ENCODE peak calls at places on chromosomes 16 and 17, in eight cellular contexts. One of them, this sample, is unnamed.
A peak's percentile ranks its signal among the peaks of the same experiment; 100 is the strongest.

GRCh38 chr17:75864448-75864871 is 9.3 kb upstream of the WBP2 start:
- DNase-seq in NCI-H1105 treated with DMSO at 0.1 percent for 48 hours: no peak
- DNase-seq in substantia nigra: no peak
- DNase-seq in Calu3: no peak
- DNase-seq in iPS-NIHi11: no peak
- DNase-seq in astrocyte: peak; percentile 49
- DNase-seq in non-pigmented ciliary epithelial cell: no peak
- DNase-seq in iPS DF 6.9: no peak
- DNase-seq in this sample: peak; percentile 69

GRCh38 chr17:61387011-61387410 is 12.6 kb upstream of the TBX2 start:
- DNase-seq in iPS DF 6.9: no peak
- DNase-seq in non-pigmented ciliary epithelial cell: no peak
- DNase-seq in iPS-NIHi11: no peak
- DNase-seq in Calu3: no peak
- DNase-seq in astrocyte: no peak
- DNase-seq in NCI-H1105 treated with DMSO at 0.1 percent for 48 hours: no peak
- DNase-seq in substantia nigra: no peak
- DNase-seq in this sample: no peak

GRCh38 chr16:1469693-1470201 is 5.1 kb downstream of the CLCN7 start:
- DNase-seq in Calu3: no peak
- DNase-seq in astrocyte: no peak
- DNase-seq in iPS-NIHi11: no peak
- DNase-seq in non-pigmented ciliary epithelial cell: no peak
- DNase-seq in iPS DF 6.9: no peak
- DNase-seq in NCI-H1105 treated with DMSO at 0.1 percent for 48 hours: no peak
- DNase-seq in substantia nigra: no peak
- DNase-seq in this sample: no peak

GRCh38 chr16:80527297-80527696 is 13.5 kb upstream of the DYNLRB2 start:
- DNase-seq in iPS-NIHi11: peak; percentile 62
- DNase-seq in NCI-H1105 treated with DMSO at 0.1 percent for 48 hours: no peak
- DNase-seq in substantia nigra: no peak
- DNase-seq in Calu3: peak; percentile 26
- DNase-seq in astrocyte: peak; percentile 4
- DNase-seq in non-pigmented ciliary epithelial cell: no peak
- DNase-seq in iPS DF 6.9: peak; percentile 45
- DNase-seq in this sample: no peak

GRCh38 chr16:49588729-49589384 is 215.3 kb downstream of the C16orf78 start:
- DNase-seq in Calu3: no peak
- DNase-seq in iPS DF 6.9: no peak
- DNase-seq in substantia nigra: no peak
- DNase-seq in NCI-H1105 treated with DMSO at 0.1 percent for 48 hours: no peak
- DNase-seq in non-pigmented ciliary epithelial cell: no peak
- DNase-seq in iPS-NIHi11: peak; percentile 46
- DNase-seq in astrocyte: peak; percentile 51
- DNase-seq in this sample: no peak

GRCh38 chr17:30290696-30291570 is 811 bp downstream of the BLMH start:
- DNase-seq in iPS DF 6.9: no peak
- DNase-seq in substantia nigra: no peak
- DNase-seq in astrocyte: no peak
- DNase-seq in non-pigmented ciliary epithelial cell: no peak
- DNase-seq in Calu3: peak; percentile 52
- DNase-seq in NCI-H1105 treated with DMSO at 0.1 percent for 48 hours: peak; percentile 51
- DNase-seq in iPS-NIHi11: peak; percentile 75
- DNase-seq in this sample: peak; percentile 23

GRCh38 chr16:84050316-84050715 is 7.7 kb upstream of the SLC38A8 start:
- DNase-seq in substantia nigra: no peak
- DNase-seq in iPS DF 6.9: no peak
- DNase-seq in iPS-NIHi11: no peak
- DNase-seq in astrocyte: no peak
- DNase-seq in non-pigmented ciliary epithelial cell: no peak
- DNase-seq in NCI-H1105 treated with DMSO at 0.1 percent for 48 hours: no peak
- DNase-seq in Calu3: no peak
- DNase-seq in this sample: no peak

GRCh38 chr16:1003551-1004347 is 22.2 kb downstream of the SOX8 start:
- DNase-seq in iPS-NIHi11: no peak
- DNase-seq in non-pigmented ciliary epithelial cell: no peak
- DNase-seq in Calu3: no peak
- DNase-seq in substantia nigra: no peak
- DNase-seq in iPS DF 6.9: no peak
- DNase-seq in NCI-H1105 treated with DMSO at 0.1 percent for 48 hours: no peak
- DNase-seq in astrocyte: peak; percentile 23
- DNase-seq in this sample: no peak

GRCh38 chr17:2064511-2064910 is 9.6 kb downstream of the HIC1 start:
- DNase-seq in iPS DF 6.9: no peak
- DNase-seq in NCI-H1105 treated with DMSO at 0.1 percent for 48 hours: no peak
- DNase-seq in Calu3: no peak
- DNase-seq in substantia nigra: no peak
- DNase-seq in iPS-NIHi11: no peak
- DNase-seq in non-pigmented ciliary epithelial cell: no peak
- DNase-seq in astrocyte: no peak
- DNase-seq in this sample: no peak

GRCh38 chr17:64334851-64335250 is 55.8 kb downstream of the PECAM1 start:
- DNase-seq in iPS-NIHi11: no peak
- DNase-seq in astrocyte: no peak
- DNase-seq in substantia nigra: no peak
- DNase-seq in iPS DF 6.9: no peak
- DNase-seq in non-pigmented ciliary epithelial cell: no peak
- DNase-seq in Calu3: no peak
- DNase-seq in NCI-H1105 treated with DMSO at 0.1 percent for 48 hours: no peak
- DNase-seq in this sample: no peak

GRCh38 chr17:40176409-40177110 is 710 bp upstream of the RAPGEFL1 start:
- DNase-seq in substantia nigra: no peak
- DNase-seq in Calu3: peak; percentile 94
- DNase-seq in non-pigmented ciliary epithelial cell: no peak
- DNase-seq in astrocyte: no peak
- DNase-seq in iPS DF 6.9: no peak
- DNase-seq in iPS-NIHi11: no peak
- DNase-seq in NCI-H1105 treated with DMSO at 0.1 percent for 48 hours: peak; percentile 96
- DNase-seq in this sample: peak; percentile 78

GRCh38 chr16:58345574-58346354 is 46.5 kb upstream of the GINS3 start:
- DNase-seq in iPS DF 6.9: no peak
- DNase-seq in NCI-H1105 treated with DMSO at 0.1 percent for 48 hours: no peak
- DNase-seq in astrocyte: no peak
- DNase-seq in non-pigmented ciliary epithelial cell: no peak
- DNase-seq in Calu3: no peak
- DNase-seq in iPS-NIHi11: no peak
- DNase-seq in substantia nigra: no peak
- DNase-seq in this sample: no peak

This sample was measured in DMS79 treated with DMSO at 0.1 percent for 48 hours.